ENCODE peak calls at places on chromosomes 13 and 19, in nine cellular contexts. C, A, Q, M, T, B, E, U and X are unnamed samples.

GRCh38 chr13:26557393-26558073 is at the start of gene WASF3:
- DNase-seq in C (peak; percentile 97), A (peak; percentile 60), Q (peak; percentile 38), M (peak; percentile 97), T (peak; percentile 99), B (peak; percentile 88), E (peak; percentile 96), U (peak; percentile 99), X (peak; percentile 97)

GRCh38 chr13:24232474-24232873 is 72.0 kb downstream of the SPATA13 start:
- DNase-seq in C (peak; percentile 63), A (no peak), Q (no peak), M (no peak), T (no peak), B (no peak), E (no peak), U (no peak), X (no peak)

GRCh38 chr13:105050696-105051095 is 1484.8 kb downstream of the EFNB2 start:
- DNase-seq in C (no peak), A (no peak), Q (no peak), M (no peak), T (no peak), B (no peak), E (no peak), U (no peak), X (no peak)

GRCh38 chr13:36345438-36346221 is 564 bp downstream of the SPART start:
- DNase-seq in C (peak; percentile 86), A (no peak), Q (no peak), M (peak; percentile 84), T (peak; percentile 81), B (no peak), E (no peak), U (no peak), X (peak; percentile 94)

GRCh38 chr13:43368003-43368402 is 344.6 kb downstream of the DNAJC15 start:
- DNase-seq in C (no peak), A (no peak), Q (no peak), M (peak; percentile 22), T (no peak), B (no peak), E (peak; percentile 59), U (no peak), X (peak; percentile 42)

GRCh38 chr13:69948016-69948415 is 159.6 kb upstream of the ATXN8OS start:
- DNase-seq in C (no peak), A (no peak), Q (no peak), M (no peak), T (no peak), B (no peak), E (peak; percentile 26), U (no peak), X (no peak)

GRCh38 chr13:46761866-46762265 is 35.1 kb downstream of the ESD start:
- DNase-seq in C (no peak), A (no peak), Q (no peak), M (no peak), T (no peak), B (peak; percentile 18), E (no peak), U (no peak), X (no peak)

GRCh38 chr13:59201836-59202235 is 961.9 kb downstream of the DIAPH3 start:
- DNase-seq in C (no peak), A (no peak), Q (no peak), M (no peak), T (no peak), B (no peak), E (no peak), U (no peak), X (no peak)

GRCh38 chr13:27913116-27913515 is 6.7 kb upstream of the PDX1 start:
- DNase-seq in C (no peak), A (no peak), Q (no peak), M (no peak), T (no peak), B (peak; percentile 69), E (no peak), U (no peak), X (no peak)

GRCh38 chr13:51912511-51913225 is 50.9 kb downstream of the CCDC70 start:
- DNase-seq in C (no peak), A (peak; percentile 24), Q (no peak), M (no peak), T (no peak), B (no peak), E (no peak), U (no peak), X (no peak)

GRCh38 chr19:53868892-53869804 is 1.5 kb downstream of the MYADM start:
- DNase-seq in C (peak; percentile 94), A (peak; percentile 46), Q (peak; percentile 61), M (peak; percentile 95), T (peak; percentile 92), B (peak; percentile 90), E (no peak), U (peak; percentile 91), X (peak; percentile 93)

GRCh38 chr19:14160017-14160703 is 23.8 kb upstream of the ASF1B start:
- DNase-seq in C (no peak), A (no peak), Q (no peak), M (no peak), T (no peak), B (no peak), E (no peak), U (no peak), X (no peak)

GRCh38 chr13:98570929-98571372 is 6.0 kb downstream of the STK24 start:
- DNase-seq in C (no peak), A (peak; percentile 87), Q (peak; percentile 83), M (peak; percentile 49), T (no peak), B (peak; percentile 89), E (peak; percentile 94), U (no peak), X (no peak)

GRCh38 chr13:102536695-102537485 is 59.9 kb upstream of the TPP2 start:
- DNase-seq in C (no peak), A (no peak), Q (no peak), M (no peak), T (no peak), B (no peak), E (no peak), U (no peak), X (no peak)

GRCh38 chr13:40665061-40665753 is 1.2 kb downstream of the FOXO1 start:
- DNase-seq in C (peak; percentile 47), A (peak; percentile 68), Q (no peak), M (peak; percentile 57), T (peak; percentile 59), B (peak; percentile 26), E (peak; percentile 14), U (peak; percentile 57), X (peak; percentile 43)

GRCh38 chr19:32233091-32233490 is 112.3 kb upstream of the ZNF507 start:
- DNase-seq in C (no peak), A (no peak), Q (no peak), M (no peak), T (no peak), B (no peak), E (no peak), U (no peak), X (no peak)

GRCh38 chr13:26300140-26300539 is 46.2 kb downstream of the CDK8 start:
- DNase-seq in C (no peak), A (no peak), Q (peak; percentile 19), M (no peak), T (no peak), B (peak; percentile 60), E (no peak), U (no peak), X (peak; percentile 92)

GRCh38 chr13:27619711-27620376 is 485 bp downstream of the LNX2 start:
- DNase-seq in C (peak; percentile 43), A (peak; percentile 68), Q (no peak), M (no peak), T (no peak), B (peak; percentile 29), E (peak; percentile 15), U (peak; percentile 70), X (peak; percentile 76)

GRCh38 chr19:56144396-56144795 is 3.3 kb downstream of the ZNF444 start:
- DNase-seq in C (no peak), A (no peak), Q (no peak), M (no peak), T (no peak), B (no peak), E (no peak), U (no peak), X (no peak)

GRCh38 chr13:30148791-30149190 is 158.6 kb downstream of the KATNAL1 start:
- DNase-seq in C (no peak), A (no peak), Q (no peak), M (no peak), T (no peak), B (no peak), E (no peak), U (no peak), X (no peak)

GRCh38 chr13:41054212-41054877 is 7.0 kb upstream of the WBP4 start:
- DNase-seq in C (peak; percentile 63), A (peak; percentile 84), Q (no peak), M (peak; percentile 76), T (peak; percentile 57), B (peak; percentile 72), E (peak; percentile 58), U (peak; percentile 41), X (peak; percentile 80)

GRCh38 chr13:113840541-113841354 is 23.1 kb downstream of the GAS6 start:
- DNase-seq in C (no peak), A (no peak), Q (no peak), M (no peak), T (no peak), B (no peak), E (no peak), U (no peak), X (no peak)
- H3K4me1 ChIP-seq in C (no peaks in the 10 kb centered on the region), A (no peaks in the 10 kb centered on the region), Q (peaks cover 42% of the 10 kb centered on the region), M (peaks cover 35% of the 10 kb centered on the region), T (peaks cover 9% of the 10 kb centered on the region), B (peaks cover 23% of the 10 kb centered on the region), E (peaks cover 6% of the 10 kb centered on the region), U (peaks cover 31% of the 10 kb centered on the region), X (peaks cover 37% of the 10 kb centered on the region)

DNA sequence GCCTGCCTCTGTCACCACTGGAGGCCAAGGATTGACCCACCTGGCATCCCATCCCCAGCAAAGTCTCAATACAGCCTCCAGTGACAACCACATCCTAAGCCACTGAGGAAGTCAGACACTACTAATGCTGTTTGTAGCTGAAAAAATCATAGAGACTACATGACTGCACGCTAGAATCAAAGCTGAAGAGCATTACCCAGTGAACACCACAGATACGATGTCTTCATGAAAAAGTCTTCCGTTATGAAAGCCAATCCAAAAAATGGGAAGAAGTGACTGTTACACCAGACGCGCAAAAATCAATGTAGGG is 11.1 kb upstream of the NUP62 start:
- DNase-seq in C (no peak), A (no peak), Q (no peak), M (no peak), T (no peak), B (no peak), E (no peak), U (no peak), X (no peak)
- TF ChIP-seq EZH2phosphoT487 in C (no peak), A (no peak), Q (no peak), M (no peak), T (no peak), B (no peak), E (no peak), U (no peak), X (no peak)

GRCh38 chr13:106100261-106100919 is 435.1 kb downstream of the EFNB2 start:
- DNase-seq in C (peak; percentile 86), A (no peak), Q (peak; percentile 46), M (peak; percentile 72), T (peak; percentile 92), B (peak; percentile 72), E (no peak), U (no peak), X (no peak)
- H3K4me1 ChIP-seq in C (peaks cover 43% of the 10 kb centered on the region), A (no peaks in the 10 kb centered on the region), Q (peaks cover 93% of the 10 kb centered on the region), M (peaks cover 43% of the 10 kb centered on the region), T (peaks cover 44% of the 10 kb centered on the region), B (peaks cover 85% of the 10 kb centered on the region), E (no peaks in the 10 kb centered on the region), U (peaks cover 16% of the 10 kb centered on the region), X (peaks cover 18% of the 10 kb centered on the region)

DNA sequence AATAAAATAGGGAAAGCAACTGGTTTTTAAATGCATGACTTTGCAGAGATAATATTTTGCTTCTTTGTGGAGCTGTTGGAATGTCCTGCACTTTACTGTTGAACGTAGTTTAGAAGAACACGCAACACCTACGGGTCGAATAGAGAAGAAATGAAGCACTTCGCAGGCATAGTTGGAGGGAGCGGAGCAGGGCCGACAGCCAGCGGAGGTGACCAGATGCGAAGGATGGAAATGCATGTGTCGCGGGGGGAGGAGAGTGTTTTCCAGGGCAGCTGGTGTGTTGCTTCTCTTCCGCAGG is 846 bp downstream of the CEBPG start:
- DNase-seq in C (no peak), A (peak; percentile 29), Q (no peak), M (no peak), T (peak; percentile 41), B (peak; percentile 13), E (no peak), U (peak; percentile 53), X (peak; percentile 65)
- TF ChIP-seq EZH2phosphoT487 in C (no peak), A (no peak), Q (no peak), M (no peak), T (no peak), B (no peak), E (no peak), U (no peak), X (no peak)